ENCODE peak calls at places on chromosome 13, in four cellular contexts. J is K562, C is WTC11, K is HepG2. T is an unnamed sample.

GRCh38 chr13:77002590-77003190 is 10.8 kb downstream of the CLN5 start:
- DNase-seq in J (no peak), C (no peak), K (peak), T (no peak)

GRCh38 chr13:40152145-40152544 is 496.7 kb downstream of the COG6 start:
- DNase-seq in J (no peak), C (no peak), K (no peak), T (no peak)

GRCh38 chr13:95530178-95530577 is 22.3 kb upstream of the CLDN10 start:
- DNase-seq in J (no peak), C (no peak), K (peak), T (no peak)

GRCh38 chr13:100890645-100891044 is 216.1 kb upstream of the TMTC4 start:
- DNase-seq in J (no peak), C (no peak), K (no peak), T (no peak)

GRCh38 chr13:101127741-101128353 is 288.5 kb downstream of the NALCN start:
- DNase-seq in J (peak), C (no peak), K (peak), T (no peak)

GRCh38 chr13:34019870-34020269 is 201.9 kb downstream of the RFC3 start:
- DNase-seq in J (no peak), C (no peak), K (peak), T (no peak)

GRCh38 chr13:41402695-41403511 is 54.4 kb upstream of the RGCC start:
- DNase-seq in J (no peak), C (peak), K (peak), T (no peak)

GRCh38 chr13:36207672-36208071 is 6.7 kb downstream of the SOHLH2 start:
- DNase-seq in J (no peak), C (no peak), K (no peak), T (no peak)

GRCh38 chr13:19888799-19889198 is 25.4 kb upstream of the ZMYM5 start:
- DNase-seq in J (no peak), C (no peak), K (no peak), T (no peak)

GRCh38 chr13:35824395-35824794 is 306.8 kb downstream of the DCLK1 start:
- DNase-seq in J (no peak), C (no peak), K (no peak), T (no peak)

GRCh38 chr13:83733293-83733692 is 149.0 kb downstream of the SLITRK1 start:
- DNase-seq in J (no peak), C (no peak), K (no peak), T (no peak)

GRCh38 chr13:59103004-59103768 is 1060.5 kb downstream of the DIAPH3 start:
- DNase-seq in J (no peak), C (no peak), K (no peak), T (no peak)

GRCh38 chr13:43725460-43725859 is 61.3 kb downstream of the ENOX1 start:
- DNase-seq in J (no peak), C (no peak), K (no peak), T (no peak)

GRCh38 chr13:110646442-110647364 is 31.4 kb downstream of the NAXD start:
- DNase-seq in J (no peak), C (no peak), K (no peak), T (no peak)

GRCh38 chr13:73657821-73658540 is 476.2 kb downstream of the KLF12 start:
- DNase-seq in J (no peak), C (no peak), K (no peak), T (no peak)

GRCh38 chr13:70792121-70792520 is 683.9 kb upstream of the KLHL1 start:
- DNase-seq in J (no peak), C (no peak), K (peak), T (no peak)

GRCh38 chr13:33997574-33997973 is 179.6 kb downstream of the RFC3 start:
- DNase-seq in J (no peak), C (no peak), K (no peak), T (no peak)

GRCh38 chr13:86174632-86175031 is 375.4 kb upstream of the SLITRK6 start:
- DNase-seq in J (no peak), C (no peak), K (no peak), T (no peak)

GRCh38 chr13:37375071-37375470 is 223.5 kb downstream of the POSTN start:
- DNase-seq in J (no peak), C (no peak), K (no peak), T (no peak)

GRCh38 chr13:113121183-113121927 is 1.2 kb upstream of the F10 start:
- DNase-seq in J (no peak), C (no peak), K (no peak), T (no peak)
- TF ChIP-seq TCF7 in J (no peak), C (no peak), K (no peak), T (no peak)

DNA sequence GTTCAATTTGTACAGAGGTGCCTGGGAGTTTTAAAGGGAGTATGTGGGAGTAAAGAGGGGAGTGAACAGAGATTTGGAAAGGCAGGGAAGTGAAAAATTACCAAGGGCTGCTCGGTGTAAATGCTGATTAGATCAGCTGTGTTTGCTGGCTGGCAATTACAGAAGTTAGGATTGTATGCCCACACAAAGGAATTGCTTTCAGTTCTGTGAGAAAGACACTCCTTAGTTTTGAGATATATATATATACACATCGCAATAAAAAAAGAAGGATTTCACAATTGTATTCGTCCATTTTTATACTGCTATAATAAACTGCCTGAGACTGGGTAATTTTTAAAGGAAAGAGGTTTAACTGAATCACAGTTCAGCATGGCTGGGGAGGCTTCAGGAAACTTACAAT is 196.3 kb downstream of the SLITRK5 start:
- DNase-seq in J (no peak), C (no peak), K (no peak), T (no peak)
- TF ChIP-seq TCF7 in J (no peak), C (no peak), K (no peak), T (no peak)

DNA sequence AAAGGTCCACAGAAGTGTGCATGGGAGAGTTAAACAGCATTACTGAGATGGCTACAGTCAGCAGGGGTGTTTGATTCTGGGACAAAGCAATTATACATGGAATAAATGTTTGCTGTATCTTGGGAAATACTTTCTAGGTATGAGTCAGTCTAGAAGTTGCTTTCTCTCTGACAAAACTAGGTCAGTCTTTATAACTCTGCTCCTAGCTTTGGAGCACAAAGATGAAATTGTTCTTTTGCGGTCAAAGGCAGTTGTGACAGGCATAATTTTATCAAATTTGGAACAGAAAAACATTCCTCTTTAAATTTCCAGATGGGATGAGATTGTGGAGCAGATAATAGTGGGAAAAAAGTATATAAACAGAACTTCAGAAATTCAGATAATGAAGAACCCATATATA is 1045.4 kb upstream of the MIR17HG start:
- DNase-seq in J (peak), C (no peak), K (no peak), T (no peak)
- TF ChIP-seq TCF7 in J (no peak), C (no peak), K (no peak), T (no peak)

GRCh38 chr13:66087149-66087780 is 1142.9 kb downstream of the PCDH9 start:
- DNase-seq in J (no peak), C (no peak), K (no peak), T (no peak)
- TF ChIP-seq TCF7 in J (no peak), C (no peak), K (no peak), T (no peak)

GRCh38 chr13:98792321-98792720 is 39.8 kb upstream of the SLC15A1 start:
- DNase-seq in J (no peak), C (no peak), K (no peak), T (no peak)
- TF ChIP-seq TCF7 in J (no peak), C (no peak), K (no peak), T (no peak)

GRCh38 chr13:47178090-47178950 is 281.5 kb upstream of the HTR2A start:
- DNase-seq in J (no peak), C (no peak), K (no peak), T (no peak)

GRCh38 chr13:47179321-47179720 is 282.5 kb upstream of the HTR2A start:
- DNase-seq in J (no peak), C (no peak), K (no peak), T (no peak)

GRCh38 chr13:47170971-47171370 is 274.1 kb upstream of the HTR2A start:
- DNase-seq in J (no peak), C (no peak), K (no peak), T (no peak)

GRCh38 chr13:47175172-47175806 is 278.4 kb upstream of the HTR2A start:
- DNase-seq in J (no peak), C (no peak), K (no peak), T (no peak)
- TF ChIP-seq TCF7 in J (no peak), C (no peak), K (no peak), T (no peak)

GRCh38 chr13:105231579-105231978 is 1303.9 kb downstream of the EFNB2 start:
- DNase-seq in J (no peak), C (no peak), K (no peak), T (no peak)

GRCh38 chr13:105232403-105232802 is 1303.1 kb downstream of the EFNB2 start:
- DNase-seq in J (no peak), C (no peak), K (no peak), T (no peak)
- TF ChIP-seq TCF7 in J (no peak), C (no peak), K (no peak), T (no peak)

GRCh38 chr13:114104626-114105350 is 27.6 kb downstream of the RASA3 start:
- DNase-seq in J (no peak), C (peak), K (no peak), T (no peak)

GRCh38 chr13:114101325-114101821 is 31.1 kb downstream of the RASA3 start:
- DNase-seq in J (no peak), C (peak), K (no peak), T (no peak)

GRCh38 chr13:114100446-114101320 is 31.7 kb downstream of the RASA3 start:
- DNase-seq in J (no peak), C (peak), K (no peak), T (no peak)

GRCh38 chr13:114101831-114102520 is 30.4 kb downstream of the RASA3 start:
- DNase-seq in J (no peak), C (no peak), K (no peak), T (no peak)

GRCh38 chr13:114102521-114103288 is 29.7 kb downstream of the RASA3 start:
- DNase-seq in J (no peak), C (peak), K (no peak), T (no peak)
- TF ChIP-seq TCF7 in J (no peak), C (no peak), K (no peak), T (no peak)

DNA sequence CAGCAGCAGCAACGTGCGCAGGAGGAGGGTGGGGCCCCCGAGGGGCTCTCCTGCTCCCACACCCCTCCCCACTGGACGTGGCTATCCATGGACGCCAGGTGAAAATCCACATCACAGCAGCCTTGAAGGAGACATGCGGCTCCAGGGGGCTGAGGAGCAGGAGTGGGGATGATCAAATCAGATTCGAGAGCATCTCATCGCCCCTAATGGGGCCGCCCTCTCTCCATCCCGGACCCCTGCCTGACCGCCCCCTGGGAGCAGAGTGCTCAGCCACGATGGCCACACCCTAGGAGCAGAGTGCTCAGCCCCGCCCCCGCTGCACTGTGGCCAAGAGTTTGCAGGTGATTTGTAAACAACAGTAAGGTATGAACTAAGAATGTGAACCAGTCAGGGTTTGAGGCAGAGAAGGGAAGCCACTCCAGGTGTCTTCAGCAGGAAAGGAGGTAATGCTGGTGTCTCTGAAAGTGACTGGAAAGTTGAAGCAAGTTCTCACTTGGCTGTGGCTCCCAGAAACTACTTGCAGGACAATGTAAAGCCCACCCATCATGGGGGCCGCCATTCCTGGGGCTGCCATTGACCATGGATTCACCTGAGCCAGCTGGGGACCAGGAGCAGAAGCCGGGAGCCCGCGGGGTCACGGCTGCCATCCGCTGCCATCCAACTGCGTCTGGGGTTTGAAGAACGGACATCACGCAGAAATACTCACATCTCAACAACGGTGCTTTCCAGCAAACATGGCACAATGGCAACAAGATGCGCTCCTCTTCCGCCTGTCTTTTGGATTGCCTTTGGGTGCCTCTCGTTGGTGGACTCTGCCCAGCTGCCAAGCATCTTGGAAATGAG is 71.8 kb downstream of the SPACA7 start:
- DNase-seq in J (no peak), C (no peak), K (no peak), T (no peak)
- TF ChIP-seq TCF7 in J (no peak), C (no peak), K (no peak), T (no peak)

T was measured in GM12878.